ENCODE peak calls at places on chromosomes 1 and 21, in eight cellular contexts. V, E, R, K, H, O, U and A are unnamed samples.
A peak's percentile ranks its signal among the peaks of the same experiment; 100 is the strongest.

GRCh38 chr1:237448042-237448441 is 406.1 kb downstream of the RYR2 start:
- DNase-seq in E (no peak), O (no peak), U (no peak), H (no peak), R (no peak), V (no peak), K (no peak), A (no peak)

GRCh38 chr1:186482661-186483255 is 21.8 kb upstream of the PDC start:
- DNase-seq in K (no peak), R (no peak), H (no peak), E (peak; percentile 33), U (peak; percentile 67), O (peak; percentile 49), V (peak; percentile 41), A (peak; percentile 68)

GRCh38 chr1:73162576-73162975 is 880.2 kb upstream of the NEGR1 start:
- DNase-seq in V (no peak), E (no peak), O (no peak), R (no peak), H (no peak), U (no peak), K (no peak), A (no peak)

GRCh38 chr1:119611701-119612113 is 36.4 kb downstream of the ZNF697 start:
- DNase-seq in E (peak; percentile 86), K (no peak), O (peak; percentile 89), H (no peak), R (peak; percentile 91), U (peak; percentile 76), V (peak; percentile 28), A (peak; percentile 50)

GRCh38 chr1:93395195-93395594 is 49.5 kb downstream of the DR1 start:
- DNase-seq in E (no peak), H (no peak), O (no peak), U (no peak), R (no peak), V (no peak), K (no peak), A (no peak)

GRCh38 chr1:42479621-42480020 is 16.5 kb downstream of the CCDC30 start:
- DNase-seq in R (no peak), U (no peak), O (no peak), V (peak; percentile 32), K (no peak), E (no peak), H (no peak), A (peak; percentile 5)

GRCh38 chr1:19582318-19582717 is 61.8 kb upstream of the NBL1 start:
- DNase-seq in U (peak; percentile 74), R (peak; percentile 69), K (no peak), E (peak; percentile 24), V (peak; percentile 25), H (no peak), O (peak; percentile 90), A (peak; percentile 46)

GRCh38 chr1:232709339-232709738 is 79.4 kb upstream of the SIPA1L2 start:
- DNase-seq in H (no peak), K (no peak), R (no peak), V (no peak), U (no peak), E (no peak), O (no peak), A (no peak)

GRCh38 chr21:41781047-41781405 is 14.2 kb upstream of the RIPK4 start:
- DNase-seq in O (no peak), U (no peak), R (peak; percentile 12), E (no peak), V (no peak), K (no peak), H (no peak), A (no peak)

GRCh38 chr1:225454067-225454618 is 26.3 kb upstream of the LBR start:
- DNase-seq in K (no peak), U (no peak), R (no peak), E (no peak), O (no peak), V (no peak), H (no peak), A (no peak)

GRCh38 chr1:161171191-161171590 is 5.0 kb downstream of the PPOX start:
- DNase-seq in H (no peak), R (no peak), O (no peak), E (no peak), U (no peak), K (no peak), V (no peak), A (no peak)

GRCh38 chr1:18992646-18993045 is 36.2 kb upstream of the IFFO2 start:
- DNase-seq in H (no peak), K (no peak), E (no peak), U (no peak), V (no peak), O (no peak), R (no peak), A (no peak)

GRCh38 chr1:180805316-180805715 is 107.4 kb upstream of the KIAA1614 start:
- DNase-seq in O (no peak), R (no peak), H (no peak), K (no peak), V (no peak), E (no peak), U (no peak), A (no peak)

GRCh38 chr1:198660341-198661056 is 21.7 kb downstream of the PTPRC start:
- DNase-seq in H (no peak), R (no peak), U (no peak), V (no peak), K (no peak), E (no peak), O (no peak), A (no peak)

GRCh38 chr1:199218065-199218464 is 579.2 kb downstream of the PTPRC start:
- DNase-seq in K (no peak), V (no peak), H (no peak), U (no peak), O (no peak), R (no peak), E (no peak), A (no peak)

GRCh38 chr1:204335533-204335932 is 24.2 kb downstream of the PLEKHA6 start:
- DNase-seq in E (no peak), V (no peak), O (no peak), R (no peak), U (no peak), K (no peak), H (no peak), A (no peak)

GRCh38 chr1:215835951-215836350 is 268.8 kb downstream of the KCTD3 start:
- DNase-seq in R (no peak), K (no peak), V (no peak), H (no peak), E (no peak), O (no peak), U (no peak), A (no peak)

GRCh38 chr1:62725255-62725654 is 37.1 kb upstream of the DOCK7 start:
- DNase-seq in K (no peak), U (no peak), E (no peak), O (no peak), H (no peak), V (no peak), R (no peak), A (no peak)

GRCh38 chr1:183882328-183883167 is 77.6 kb downstream of the RGL1 start:
- DNase-seq in R (no peak), K (no peak), O (no peak), V (no peak), E (no peak), H (no peak), U (no peak), A (no peak)

GRCh38 chr1:236419502-236419901 is 25.4 kb downstream of the EDARADD start:
- DNase-seq in V (no peak), E (no peak), R (no peak), U (no peak), O (no peak), K (no peak), H (no peak), A (no peak)

GRCh38 chr21:36127977-36128376 is 6.9 kb upstream of the CBR3 start:
- DNase-seq in V (no peak), K (no peak), R (no peak), O (no peak), U (no peak), H (no peak), E (no peak), A (no peak)

GRCh38 chr1:181452746-181453145 is 30.6 kb upstream of the CACNA1E start:
- DNase-seq in U (no peak), E (peak; percentile 13), R (no peak), V (no peak), O (no peak), H (no peak), K (peak; percentile 53), A (no peak)

GRCh38 chr1:232131715-232132391 is 498.1 kb downstream of the SIPA1L2 start:
- DNase-seq in V (no peak), K (no peak), H (no peak), O (no peak), R (no peak), E (no peak), U (no peak), A (no peak)

GRCh38 chr1:17643861-17644703 is 104.6 kb downstream of the ARHGEF10L start:
- DNase-seq in R (no peak), H (no peak), K (no peak), V (no peak), E (no peak), O (no peak), U (no peak), A (no peak)

GRCh38 chr1:205541161-205541886 is 36.9 kb downstream of the CDK18 start:
- DNase-seq in K (no peak), U (no peak), R (no peak), E (no peak), O (peak; percentile 22), H (peak; percentile 67), V (no peak), A (no peak)

GRCh38 chr1:179141592-179142244 is 59.8 kb downstream of the TOR3A start:
- DNase-seq in O (no peak), U (no peak), H (no peak), E (no peak), K (no peak), V (no peak), R (no peak), A (peak; percentile 9)

GRCh38 chr21:42356036-42356435 is 5.2 kb upstream of the TFF2 start:
- DNase-seq in O (no peak), E (no peak), H (no peak), K (no peak), V (no peak), R (no peak), U (no peak), A (no peak)

GRCh38 chr1:6471086-6471841 is 5.3 kb upstream of the TNFRSF25 start:
- DNase-seq in K (no peak), R (no peak), H (no peak), E (no peak), O (peak; percentile 94), V (no peak), U (peak; percentile 95), A (no peak)
- TF ChIP-seq POLR2A in K (no peak), R (no peak), H (no peak), E (no peak), O (peak; percentile 45), V (no peak), U (no peak), A (no peak)

GRCh38 chr1:26696191-26696644 is 403 bp downstream of the ARID1A start:
- DNase-seq in E (no peak), U (peak; percentile 82), R (no peak), H (no peak), K (no peak), O (no peak), V (no peak), A (no peak)
- TF ChIP-seq POLR2A in E (no peak), U (no peak), R (no peak), H (no peak), K (no peak), O (no peak), V (no peak), A (no peak)

GRCh38 chr1:202165942-202166843 is 5.8 kb upstream of the PTPN7 start:
- DNase-seq in U (peak; percentile 56), H (no peak), O (no peak), K (no peak), E (no peak), V (no peak), R (no peak), A (peak; percentile 23)
- TF ChIP-seq POLR2A in U (peak; percentile 37), H (no peak), O (no peak), K (no peak), E (no peak), V (no peak), R (no peak), A (no peak)

GRCh38 chr21:14382835-14383595 is at the start of gene HSPA13:
- DNase-seq in U (peak; percentile 90), E (peak; percentile 100), H (peak; percentile 99), O (peak; percentile 98), R (peak; percentile 97), K (peak; percentile 100), V (peak; percentile 83), A (peak; percentile 100)
- TF ChIP-seq POLR2A in U (peak; percentile 94), E (peak; percentile 76), H (no peak), O (peak; percentile 46), R (peak; percentile 30), K (no peak), V (peak; percentile 39), A (peak; percentile 98)